ENCODE peak calls at places on chromosome 2, in eight cellular contexts. One of them, this sample, is unnamed.

GRCh38 chr2:64467463-64467843 is 13.5 kb downstream of the LGALSL start:
- DNase-seq in activated naive CD4-positive, alpha-beta T cell treated with anti-CD3 and anti-CD28 coated beads, Interleukin-2, amount 10 ng/mL, durations not matched to agents 7 days and 5 days: no peak
- DNase-seq in activated CD4-positive, alpha-beta T cell treated with anti-CD3 and anti-CD28 coated beads for 24 hours: no peak
- DNase-seq in AG10803: no peak
- DNase-seq in NCI-H1436 treated with DMSO at 0.1 percent for 48 hours: no peak
- DNase-seq in A549: no peak
- DNase-seq in SW480: no peak
- DNase-seq in NCI-H446: no peak
- DNase-seq in this sample: no peak

GRCh38 chr2:58638256-58638795 is 397.2 kb upstream of the FANCL start:
- DNase-seq in activated naive CD4-positive, alpha-beta T cell treated with anti-CD3 and anti-CD28 coated beads, Interleukin-2, amount 10 ng/mL, durations not matched to agents 7 days and 5 days: no peak
- DNase-seq in activated CD4-positive, alpha-beta T cell treated with anti-CD3 and anti-CD28 coated beads for 24 hours: no peak
- DNase-seq in AG10803: no peak
- DNase-seq in NCI-H1436 treated with DMSO at 0.1 percent for 48 hours: no peak
- DNase-seq in A549: no peak
- DNase-seq in SW480: no peak
- DNase-seq in NCI-H446: no peak
- DNase-seq in this sample: no peak

GRCh38 chr2:105553538-105554196 is 154.8 kb upstream of the FHL2 start:
- DNase-seq in activated naive CD4-positive, alpha-beta T cell treated with anti-CD3 and anti-CD28 coated beads, Interleukin-2, amount 10 ng/mL, durations not matched to agents 7 days and 5 days: no peak
- DNase-seq in activated CD4-positive, alpha-beta T cell treated with anti-CD3 and anti-CD28 coated beads for 24 hours: no peak
- DNase-seq in AG10803: peak
- DNase-seq in NCI-H1436 treated with DMSO at 0.1 percent for 48 hours: no peak
- DNase-seq in A549: no peak
- DNase-seq in SW480: no peak
- DNase-seq in NCI-H446: no peak
- DNase-seq in this sample: no peak

GRCh38 chr2:64859208-64860161 is 129.7 kb upstream of the SLC1A4 start:
- DNase-seq in activated naive CD4-positive, alpha-beta T cell treated with anti-CD3 and anti-CD28 coated beads, Interleukin-2, amount 10 ng/mL, durations not matched to agents 7 days and 5 days: peak
- DNase-seq in activated CD4-positive, alpha-beta T cell treated with anti-CD3 and anti-CD28 coated beads for 24 hours: no peak
- DNase-seq in AG10803: peak
- DNase-seq in NCI-H1436 treated with DMSO at 0.1 percent for 48 hours: no peak
- DNase-seq in A549: peak
- DNase-seq in SW480: peak
- DNase-seq in NCI-H446: no peak
- DNase-seq in this sample: peak

GRCh38 chr2:12897181-12897580 is 180.4 kb downstream of the TRIB2 start:
- DNase-seq in activated naive CD4-positive, alpha-beta T cell treated with anti-CD3 and anti-CD28 coated beads, Interleukin-2, amount 10 ng/mL, durations not matched to agents 7 days and 5 days: peak
- DNase-seq in activated CD4-positive, alpha-beta T cell treated with anti-CD3 and anti-CD28 coated beads for 24 hours: no peak
- DNase-seq in AG10803: no peak
- DNase-seq in NCI-H1436 treated with DMSO at 0.1 percent for 48 hours: no peak
- DNase-seq in A549: no peak
- DNase-seq in SW480: no peak
- DNase-seq in NCI-H446: no peak
- DNase-seq in this sample: no peak

GRCh38 chr2:207161724-207162123 is 4.0 kb downstream of the KLF7 start:
- DNase-seq in activated naive CD4-positive, alpha-beta T cell treated with anti-CD3 and anti-CD28 coated beads, Interleukin-2, amount 10 ng/mL, durations not matched to agents 7 days and 5 days: no peak
- DNase-seq in activated CD4-positive, alpha-beta T cell treated with anti-CD3 and anti-CD28 coated beads for 24 hours: no peak
- DNase-seq in AG10803: peak
- DNase-seq in NCI-H1436 treated with DMSO at 0.1 percent for 48 hours: no peak
- DNase-seq in A549: peak
- DNase-seq in SW480: no peak
- DNase-seq in NCI-H446: no peak
- DNase-seq in this sample: no peak

GRCh38 chr2:207286106-207286505 is 120.4 kb upstream of the KLF7 start:
- DNase-seq in activated naive CD4-positive, alpha-beta T cell treated with anti-CD3 and anti-CD28 coated beads, Interleukin-2, amount 10 ng/mL, durations not matched to agents 7 days and 5 days: no peak
- DNase-seq in activated CD4-positive, alpha-beta T cell treated with anti-CD3 and anti-CD28 coated beads for 24 hours: no peak
- DNase-seq in AG10803: no peak
- DNase-seq in NCI-H1436 treated with DMSO at 0.1 percent for 48 hours: no peak
- DNase-seq in A549: no peak
- DNase-seq in SW480: no peak
- DNase-seq in NCI-H446: no peak
- DNase-seq in this sample: no peak

GRCh38 chr2:176585791-176586190 is 316.5 kb downstream of the MTX2 start:
- DNase-seq in activated naive CD4-positive, alpha-beta T cell treated with anti-CD3 and anti-CD28 coated beads, Interleukin-2, amount 10 ng/mL, durations not matched to agents 7 days and 5 days: no peak
- DNase-seq in activated CD4-positive, alpha-beta T cell treated with anti-CD3 and anti-CD28 coated beads for 24 hours: no peak
- DNase-seq in AG10803: peak
- DNase-seq in NCI-H1436 treated with DMSO at 0.1 percent for 48 hours: no peak
- DNase-seq in A549: no peak
- DNase-seq in SW480: no peak
- DNase-seq in NCI-H446: no peak
- DNase-seq in this sample: no peak

GRCh38 chr2:14720319-14720718 is 87.8 kb downstream of the LRATD1 start:
- DNase-seq in activated naive CD4-positive, alpha-beta T cell treated with anti-CD3 and anti-CD28 coated beads, Interleukin-2, amount 10 ng/mL, durations not matched to agents 7 days and 5 days: no peak
- DNase-seq in activated CD4-positive, alpha-beta T cell treated with anti-CD3 and anti-CD28 coated beads for 24 hours: no peak
- DNase-seq in AG10803: no peak
- DNase-seq in NCI-H1436 treated with DMSO at 0.1 percent for 48 hours: no peak
- DNase-seq in A549: no peak
- DNase-seq in SW480: no peak
- DNase-seq in NCI-H446: no peak
- DNase-seq in this sample: no peak

GRCh38 chr2:215828528-215829184 is 184.7 kb downstream of the MREG start:
- DNase-seq in activated naive CD4-positive, alpha-beta T cell treated with anti-CD3 and anti-CD28 coated beads, Interleukin-2, amount 10 ng/mL, durations not matched to agents 7 days and 5 days: peak
- DNase-seq in activated CD4-positive, alpha-beta T cell treated with anti-CD3 and anti-CD28 coated beads for 24 hours: peak
- DNase-seq in AG10803: peak
- DNase-seq in NCI-H1436 treated with DMSO at 0.1 percent for 48 hours: no peak
- DNase-seq in A549: peak
- DNase-seq in SW480: peak
- DNase-seq in NCI-H446: no peak
- DNase-seq in this sample: no peak

GRCh38 chr2:128710770-128711169 is 392.1 kb upstream of the HS6ST1 start:
- DNase-seq in activated naive CD4-positive, alpha-beta T cell treated with anti-CD3 and anti-CD28 coated beads, Interleukin-2, amount 10 ng/mL, durations not matched to agents 7 days and 5 days: no peak
- DNase-seq in activated CD4-positive, alpha-beta T cell treated with anti-CD3 and anti-CD28 coated beads for 24 hours: no peak
- DNase-seq in AG10803: no peak
- DNase-seq in NCI-H1436 treated with DMSO at 0.1 percent for 48 hours: no peak
- DNase-seq in A549: no peak
- DNase-seq in SW480: no peak
- DNase-seq in NCI-H446: no peak
- DNase-seq in this sample: no peak

GRCh38 chr2:32937602-32938450 is 8.9 kb upstream of the LTBP1 start:
- DNase-seq in activated naive CD4-positive, alpha-beta T cell treated with anti-CD3 and anti-CD28 coated beads, Interleukin-2, amount 10 ng/mL, durations not matched to agents 7 days and 5 days: no peak
- DNase-seq in activated CD4-positive, alpha-beta T cell treated with anti-CD3 and anti-CD28 coated beads for 24 hours: no peak
- DNase-seq in AG10803: no peak
- DNase-seq in NCI-H1436 treated with DMSO at 0.1 percent for 48 hours: no peak
- DNase-seq in A549: no peak
- DNase-seq in SW480: no peak
- DNase-seq in NCI-H446: no peak
- DNase-seq in this sample: no peak

GRCh38 chr2:241686649-241687425 is at the start of gene DTYMK:
- DNase-seq in activated naive CD4-positive, alpha-beta T cell treated with anti-CD3 and anti-CD28 coated beads, Interleukin-2, amount 10 ng/mL, durations not matched to agents 7 days and 5 days: peak
- DNase-seq in activated CD4-positive, alpha-beta T cell treated with anti-CD3 and anti-CD28 coated beads for 24 hours: peak
- DNase-seq in AG10803: peak
- DNase-seq in NCI-H1436 treated with DMSO at 0.1 percent for 48 hours: peak
- DNase-seq in A549: peak
- DNase-seq in SW480: peak
- DNase-seq in NCI-H446: peak
- DNase-seq in this sample: peak

GRCh38 chr2:226797289-226797988 is 2.2 kb downstream of the IRS1 start:
- DNase-seq in activated naive CD4-positive, alpha-beta T cell treated with anti-CD3 and anti-CD28 coated beads, Interleukin-2, amount 10 ng/mL, durations not matched to agents 7 days and 5 days: peak
- DNase-seq in activated CD4-positive, alpha-beta T cell treated with anti-CD3 and anti-CD28 coated beads for 24 hours: no peak
- DNase-seq in AG10803: peak
- DNase-seq in NCI-H1436 treated with DMSO at 0.1 percent for 48 hours: no peak
- DNase-seq in A549: no peak
- DNase-seq in SW480: no peak
- DNase-seq in NCI-H446: no peak
- DNase-seq in this sample: no peak

GRCh38 chr2:136281281-136282117 is 163.6 kb upstream of the CXCR4 start:
- DNase-seq in activated naive CD4-positive, alpha-beta T cell treated with anti-CD3 and anti-CD28 coated beads, Interleukin-2, amount 10 ng/mL, durations not matched to agents 7 days and 5 days: peak
- DNase-seq in activated CD4-positive, alpha-beta T cell treated with anti-CD3 and anti-CD28 coated beads for 24 hours: no peak
- DNase-seq in AG10803: no peak
- DNase-seq in NCI-H1436 treated with DMSO at 0.1 percent for 48 hours: peak
- DNase-seq in A549: no peak
- DNase-seq in SW480: no peak
- DNase-seq in NCI-H446: no peak
- DNase-seq in this sample: no peak

GRCh38 chr2:62713837-62714236 is 8.3 kb downstream of the EHBP1 start:
- DNase-seq in activated naive CD4-positive, alpha-beta T cell treated with anti-CD3 and anti-CD28 coated beads, Interleukin-2, amount 10 ng/mL, durations not matched to agents 7 days and 5 days: no peak
- DNase-seq in activated CD4-positive, alpha-beta T cell treated with anti-CD3 and anti-CD28 coated beads for 24 hours: no peak
- DNase-seq in AG10803: peak
- DNase-seq in NCI-H1436 treated with DMSO at 0.1 percent for 48 hours: no peak
- DNase-seq in A549: no peak
- DNase-seq in SW480: no peak
- DNase-seq in NCI-H446: no peak
- DNase-seq in this sample: no peak

GRCh38 chr2:96921561-96922303 is 51.9 kb upstream of the SEMA4C start:
- DNase-seq in activated naive CD4-positive, alpha-beta T cell treated with anti-CD3 and anti-CD28 coated beads, Interleukin-2, amount 10 ng/mL, durations not matched to agents 7 days and 5 days: peak
- DNase-seq in activated CD4-positive, alpha-beta T cell treated with anti-CD3 and anti-CD28 coated beads for 24 hours: no peak
- DNase-seq in AG10803: no peak
- DNase-seq in NCI-H1436 treated with DMSO at 0.1 percent for 48 hours: no peak
- DNase-seq in A549: no peak
- DNase-seq in SW480: no peak
- DNase-seq in NCI-H446: no peak
- DNase-seq in this sample: no peak

This sample was measured in GM04503.